ENCODE peak calls at places on chromosomes 11 and 22, in four cellular contexts. U is T-helper 9 cell, W is DMS153, G is NCI-H2081. C is an unnamed sample.

GRCh38 chr11:86447763-86448480 is 73.2 kb downstream of the CCDC81 start:
- DNase-seq in W (no peak), U (no peak), G (no peak), C (no peak)

GRCh38 chr22:42624551-42625106 is 9.9 kb upstream of the POLDIP3 start:
- DNase-seq in G (no peak), U (no peak), W (no peak), C (no peak)

GRCh38 chr22:35541254-35541748 is 670 bp downstream of the RASD2 start:
- DNase-seq in U (no peak), W (no peak), G (no peak), C (no peak)

GRCh38 chr11:102391549-102392237 is 44.7 kb downstream of the BIRC2 start:
- DNase-seq in W (no peak), G (no peak), U (no peak), C (no peak)

GRCh38 chr11:72676874-72677341 is 2.7 kb upstream of the PDE2A start:
- DNase-seq in G (no peak), U (peak; percentile 48), W (no peak), C (no peak)

GRCh38 chr22:28800308-28801041 is at the start of gene XBP1:
- DNase-seq in G (peak; percentile 87), W (peak; percentile 84), U (peak; percentile 90), C (peak; percentile 52)

GRCh38 chr11:134037093-134037908 is 31.6 kb upstream of the JAM3 start:
- DNase-seq in W (peak; percentile 49), G (peak; percentile 49), U (peak; percentile 43), C (peak; percentile 11)

GRCh38 chr22:27168681-27169080 is 511.3 kb downstream of the MIAT start:
- DNase-seq in G (no peak), W (no peak), U (no peak), C (no peak)

GRCh38 chr11:33294224-33294623 is 37.0 kb downstream of the HIPK3 start:
- DNase-seq in U (no peak), G (no peak), W (no peak), C (no peak)

GRCh38 chr11:134124660-134125451 is 56.0 kb downstream of the JAM3 start:
- DNase-seq in W (no peak), U (no peak), G (no peak), C (no peak)

GRCh38 chr11:76297143-76297542 is 83.8 kb downstream of the THAP12 start:
- DNase-seq in G (no peak), U (no peak), W (no peak), C (no peak)

GRCh38 chr22:48943567-48944432 is 883.9 kb downstream of the BRD1 start:
- DNase-seq in W (no peak), G (peak; percentile 8), U (no peak), C (no peak)

GRCh38 chr11:98307827-98308491 is 712.8 kb upstream of the CNTN5 start:
- DNase-seq in G (no peak), W (no peak), U (no peak), C (no peak)

GRCh38 chr11:118438314-118438931 is 2.1 kb downstream of the KMT2A start:
- DNase-seq in U (peak; percentile 37), G (peak; percentile 7), W (peak; percentile 13), C (no peak)

GRCh38 chr22:49367016-49367697 is 460.5 kb downstream of the BRD1 start:
- DNase-seq in U (no peak), G (no peak), W (no peak), C (no peak)

GRCh38 chr22:43159484-43160178 is 8.3 kb downstream of the TSPO start:
- DNase-seq in G (no peak), W (peak; percentile 31), U (no peak), C (no peak)

C was measured in NCI-H748 treated with DMSO at 0.1 percent for 48 hours.